ENCODE peak calls at places on chromosome 21, in five cellular contexts. O is small intestine, U is left lung, M is cardiac muscle cell, P is lower lobe of right lung. N is an unnamed sample.

GRCh38 chr21:18760247-18760646 is 356.7 kb upstream of the TMPRSS15 start:
- DNase-seq in M (no peak), U (no peak), P (no peak), O (no peak), N (no peak)

GRCh38 chr21:37631319-37632117 is 264.9 kb downstream of the DYRK1A start:
- DNase-seq in U (no peak), M (no peak), O (peak), P (no peak), N (no peak)

GRCh38 chr21:14383596-14384210 is 757 bp upstream of the HSPA13 start:
- DNase-seq in P (no peak), M (no peak), U (no peak), O (peak), N (no peak)

GRCh38 chr21:39373634-39374033 is 24.7 kb upstream of the HMGN1 start:
- DNase-seq in M (peak), O (peak), P (no peak), U (no peak), N (no peak)

GRCh38 chr21:30152792-30153191 is 13.8 kb downstream of the CLDN17 start:
- DNase-seq in O (no peak), P (no peak), U (no peak), M (no peak), N (no peak)

GRCh38 chr21:35398366-35398982 is 349.4 kb upstream of the RUNX1 start:
- DNase-seq in O (no peak), M (no peak), P (no peak), U (no peak), N (no peak)

GRCh38 chr21:45998871-45999580 is 17.5 kb downstream of the COL6A1 start:
- DNase-seq in U (peak), M (no peak), O (no peak), P (peak), N (no peak)

GRCh38 chr21:43921602-43921978 is 56.6 kb downstream of the AGPAT3 start:
- DNase-seq in M (no peak), O (no peak), P (no peak), U (peak), N (peak)

GRCh38 chr21:19256934-19257660 is 853.5 kb upstream of the TMPRSS15 start:
- DNase-seq in M (peak), U (no peak), P (no peak), O (no peak), N (no peak)

GRCh38 chr21:14361958-14362357 is 21.0 kb downstream of the HSPA13 start:
- DNase-seq in M (no peak), U (no peak), P (no peak), O (no peak), N (no peak)

GRCh38 chr21:37737996-37738395 is 178.3 kb downstream of the KCNJ6 start:
- DNase-seq in U (no peak), O (no peak), P (no peak), M (no peak), N (no peak)

GRCh38 chr21:33971492-33972013 is 55.9 kb upstream of the ATP5PO start:
- DNase-seq in O (peak), M (no peak), U (no peak), P (no peak), N (no peak)

GRCh38 chr21:33033094-33033951 is 7.6 kb downstream of the OLIG2 start:
- DNase-seq in O (no peak), M (no peak), U (no peak), P (no peak), N (no peak)

GRCh38 chr21:17514124-17514481 is 1.3 kb downstream of the CXADR start:
- DNase-seq in O (peak), U (no peak), P (no peak), M (peak), N (no peak)

GRCh38 chr21:35005077-35005476 is 44.0 kb downstream of the RUNX1 start:
- DNase-seq in M (no peak), O (no peak), P (no peak), U (no peak), N (no peak)

GRCh38 chr21:35663856-35664606 is 396.3 kb downstream of the SETD4 start:
- DNase-seq in P (no peak), O (no peak), M (no peak), U (no peak), N (no peak)

GRCh38 chr21:38496224-38496623 is 2.1 kb downstream of the ERG start:
- DNase-seq in O (no peak), U (no peak), M (no peak), P (no peak), N (no peak)

GRCh38 chr21:38531610-38532009 is 33.3 kb upstream of the ERG start:
- DNase-seq in U (no peak), P (no peak), O (no peak), M (no peak), N (no peak)

GRCh38 chr21:40153351-40153750 is 286.1 kb downstream of the PCP4 start:
- DNase-seq in O (no peak), U (no peak), M (no peak), P (no peak), N (no peak)

GRCh38 chr21:37356710-37357109 is 9.9 kb upstream of the DYRK1A start:
- DNase-seq in U (no peak), O (no peak), M (no peak), P (no peak), N (no peak)

GRCh38 chr21:41497836-41498235 is 10.1 kb downstream of the TMPRSS2 start:
- DNase-seq in U (no peak), O (peak), P (no peak), M (no peak), N (no peak)

GRCh38 chr21:37530901-37531351 is 164.4 kb downstream of the DYRK1A start:
- DNase-seq in O (no peak), P (no peak), U (no peak), M (no peak), N (no peak)

DNA sequence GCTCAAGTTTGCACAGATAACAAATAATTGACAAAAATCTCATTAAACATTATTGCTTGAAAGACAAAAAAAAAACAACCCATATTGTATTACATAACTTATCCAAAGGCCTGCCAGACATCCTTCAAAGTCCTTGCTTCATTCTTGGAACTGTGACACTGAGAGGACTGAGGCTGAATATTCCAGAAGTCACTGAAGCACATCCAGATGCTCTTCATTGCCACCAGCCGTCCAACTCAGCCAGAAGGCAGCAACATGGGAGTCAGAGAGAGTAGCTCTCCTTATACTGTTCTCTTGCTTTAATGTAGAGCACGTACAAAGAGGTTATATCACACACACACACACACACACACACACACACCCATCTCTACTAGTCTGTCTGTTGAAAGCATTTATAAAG is 755.0 kb downstream of the LTN1 start:
- DNase-seq in U (no peak), M (no peak), P (no peak), O (no peak), N (no peak)
- H3K27ac ChIP-seq in U (no peak), M (no peak), P (no peak), O (no peak), N (no peak)

GRCh38 chr21:42523941-42524340 is 10.3 kb downstream of the SLC37A1 start:
- DNase-seq in P (peak), O (peak), U (no peak), M (no peak), N (no peak)

GRCh38 chr21:42525676-42526378 is 12.2 kb downstream of the SLC37A1 start:
- DNase-seq in U (no peak), P (no peak), O (no peak), M (no peak), N (no peak)

GRCh38 chr21:42523211-42523610 is 9.6 kb downstream of the SLC37A1 start:
- DNase-seq in O (no peak), U (no peak), P (no peak), M (no peak), N (no peak)

GRCh38 chr21:42525228-42525604 is 11.6 kb downstream of the SLC37A1 start:
- DNase-seq in U (no peak), P (no peak), M (no peak), O (no peak), N (no peak)

DNA sequence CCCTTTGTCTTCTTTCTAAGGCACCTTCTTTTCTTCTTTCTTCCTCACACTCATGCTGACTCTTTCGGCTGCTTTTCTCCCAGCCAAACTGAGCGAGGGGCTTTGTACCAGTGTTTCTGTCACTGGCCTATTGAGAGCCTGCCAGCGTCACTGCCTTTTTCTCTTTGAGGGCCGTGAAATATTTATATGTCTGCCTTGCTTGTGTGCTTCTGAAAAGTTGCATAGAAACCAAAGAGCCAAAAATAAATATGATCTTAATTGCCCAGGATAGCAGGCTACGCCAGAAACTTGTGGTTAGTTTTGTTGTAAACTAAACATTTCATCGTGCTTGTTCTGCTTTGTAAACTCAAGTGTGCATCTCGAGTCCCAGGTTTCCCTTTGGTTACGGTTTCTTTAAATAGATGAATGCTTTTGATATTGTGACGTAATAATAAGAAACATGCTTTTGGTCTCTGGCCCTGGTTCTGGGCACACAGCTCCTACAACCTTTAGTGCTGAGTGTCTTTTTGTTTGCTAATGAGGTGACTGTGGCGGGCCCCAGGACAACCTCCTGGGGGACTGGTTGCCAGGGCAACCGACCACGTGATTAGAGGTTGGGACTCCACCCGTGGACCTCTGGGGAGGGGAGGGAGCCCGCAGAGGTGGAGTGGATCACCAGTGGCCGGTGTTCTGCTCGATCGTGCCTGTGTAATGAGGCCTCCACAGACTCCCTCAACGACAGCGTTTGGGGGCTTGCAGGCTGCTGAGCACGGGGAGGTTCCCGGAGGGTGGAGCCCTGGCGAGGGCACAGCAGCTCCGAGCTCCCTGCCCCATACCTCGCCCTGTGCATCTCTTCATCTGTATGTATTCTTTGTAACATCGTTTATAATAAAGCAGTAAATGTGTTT is 10.9 kb downstream of the SLC37A1 start:
- DNase-seq in P (peak), O (peak), M (peak), U (no peak), N (peak)
- H3K27ac ChIP-seq in P (peak), O (peak), M (no peak), U (peak), N (no peak)

GRCh38 chr21:44957047-44957831 is 17.4 kb downstream of the SLX9 start:
- DNase-seq in M (no peak), U (peak), P (peak), O (no peak), N (no peak)
- H3K27ac ChIP-seq in M (no peak), U (no peak), P (peak), O (no peak), N (no peak)

GRCh38 chr21:16078382-16078781 is 348.6 kb downstream of the USP25 start:
- DNase-seq in P (no peak), M (no peak), O (no peak), U (no peak), N (no peak)
- H3K27ac ChIP-seq in P (no peak), M (no peak), O (no peak), U (no peak), N (no peak)